ENCODE peak calls at places on chromosomes 5 and 9, in five cellular contexts. U is GDM1, F is HTR-8/SVneo, C is skeletal muscle cell, T is tibial nerve. B is an unnamed sample.
A peak's percentile ranks its signal among the peaks of the same experiment; 100 is the strongest.

GRCh38 chr5:11298877-11299276 is 537.8 kb upstream of the DAP start:
- DNase-seq in T (no peak), U (no peak), F (no peak), C (no peak), B (no peak)

GRCh38 chr9:91837982-91838731 is 111.9 kb downstream of the ROR2 start:
- DNase-seq in C (no peak), F (peak; percentile 67), U (no peak), T (no peak), B (no peak)

GRCh38 chr5:151917931-151918330 is 6.7 kb downstream of the GLRA1 start:
- DNase-seq in U (no peak), C (no peak), F (no peak), T (no peak), B (no peak)

GRCh38 chr9:133050142-133050541 is 11.6 kb upstream of the CEL start:
- DNase-seq in C (peak; percentile 56), T (no peak), U (no peak), F (no peak), B (no peak)

GRCh38 chr9:70477907-70478480 is 63.5 kb upstream of the KLF9 start:
- DNase-seq in T (no peak), F (no peak), U (no peak), C (no peak), B (no peak)

GRCh38 chr9:129143461-129143927 is 32.3 kb downstream of the PTPA start:
- DNase-seq in T (no peak), U (no peak), C (peak; percentile 26), F (no peak), B (no peak)

GRCh38 chr5:179231309-179231708 is 114.0 kb downstream of the ADAMTS2 start:
- DNase-seq in U (no peak), F (no peak), C (no peak), T (no peak), B (no peak)

GRCh38 chr5:145531038-145531734 is 304.0 kb downstream of the PRELID2 start:
- DNase-seq in U (no peak), T (no peak), F (peak; percentile 45), C (peak; percentile 80), B (no peak)

GRCh38 chr9:86639899-86640379 is 285.7 kb upstream of the TUT7 start:
- DNase-seq in F (no peak), C (no peak), T (no peak), U (no peak), B (no peak)

GRCh38 chr5:73640861-73641320 is 14.9 kb downstream of the ARHGEF28 start:
- DNase-seq in C (peak; percentile 41), T (no peak), U (no peak), F (no peak), B (no peak)

GRCh38 chr9:97564291-97565175 is 63.1 kb downstream of the TMOD1 start:
- DNase-seq in U (no peak), C (peak; percentile 4), F (peak; percentile 29), T (peak; percentile 77), B (no peak)

GRCh38 chr5:34652916-34653315 is 3.2 kb upstream of the RAI14 start:
- DNase-seq in C (peak; percentile 33), T (no peak), F (no peak), U (no peak), B (no peak)

GRCh38 chr9:133686642-133687575 is 50.7 kb downstream of the DBH start:
- DNase-seq in F (no peak), U (no peak), C (no peak), T (no peak), B (no peak)

GRCh38 chr5:96023518-96023917 is 61.9 kb upstream of the ELL2 start:
- DNase-seq in F (peak; percentile 31), C (no peak), T (no peak), U (no peak), B (no peak)

GRCh38 chr9:114110180-114110579 is 11.1 kb upstream of the KIF12 start:
- DNase-seq in F (peak; percentile 40), T (no peak), U (no peak), C (peak; percentile 48), B (no peak)

GRCh38 chr5:106730506-106730905 is 940.2 kb downstream of the EFNA5 start:
- DNase-seq in C (no peak), U (no peak), T (no peak), F (no peak), B (no peak)

GRCh38 chr9:135209852-135210251 is 122.4 kb downstream of the OLFM1 start:
- DNase-seq in T (no peak), U (no peak), C (no peak), F (no peak), B (no peak)

GRCh38 chr9:134065720-134066419 is 2.0 kb downstream of the BRD3 start:
- DNase-seq in T (no peak), F (peak; percentile 37), U (peak; percentile 35), C (peak; percentile 20), B (peak; percentile 33)

GRCh38 chr5:9265391-9266287 is 280.2 kb downstream of the SEMA5A start:
- DNase-seq in F (peak; percentile 81), C (peak; percentile 95), U (no peak), T (no peak), B (no peak)

GRCh38 chr9:74362423-74362822 is 134.7 kb upstream of the RORB start:
- DNase-seq in C (no peak), U (no peak), T (no peak), F (no peak), B (no peak)

B was measured in T-helper 22 cell.